ENCODE peak calls at places on chromosomes 4 and X, in ten cellular contexts. I, C, N, S, E, K, A, Y, R and V are unnamed samples.

GRCh38 chr4:4606321-4606720 is 64.5 kb upstream of the STX18 start:
- DNase-seq in K (no peak), E (no peak), C (no peak), N (no peak), A (no peak), S (no peak), I (no peak), R (no peak), Y (no peak), V (no peak)

GRCh38 chrX:141467442-141467841 is 117.1 kb downstream of the SPANXA1 start:
- DNase-seq in I (no peak), N (no peak), Y (no peak), K (no peak), S (no peak), R (peak; percentile 37), C (no peak), A (no peak), E (no peak), V (no peak)

GRCh38 chr4:79498282-79498681 is 90.3 kb upstream of the GK2 start:
- DNase-seq in A (no peak), R (no peak), C (no peak), S (no peak), E (no peak), Y (no peak), I (no peak), N (no peak), K (no peak), V (no peak)

GRCh38 chr4:104408893-104409292 is 85.8 kb downstream of the CXXC4 start:
- DNase-seq in K (no peak), S (no peak), I (no peak), A (no peak), C (no peak), E (no peak), R (no peak), Y (no peak), N (no peak), V (no peak)

GRCh38 chr4:152605641-152606304 is 69.9 kb upstream of the FBXW7 start:
- DNase-seq in A (no peak), N (no peak), Y (no peak), R (no peak), K (no peak), I (no peak), E (peak; percentile 18), C (no peak), S (no peak), V (no peak)

GRCh38 chrX:4240541-4241194 is 527.2 kb upstream of the PRKX start:
- DNase-seq in C (no peak), S (no peak), Y (no peak), I (no peak), K (no peak), E (no peak), R (no peak), N (no peak), A (no peak), V (no peak)

GRCh38 chr4:38385286-38386010 is 278.6 kb upstream of the KLF3 start:
- DNase-seq in S (no peak), R (no peak), C (no peak), A (no peak), I (no peak), Y (no peak), K (no peak), E (no peak), N (no peak), V (no peak)

GRCh38 chr4:6907658-6908191 is 1.9 kb upstream of the TBC1D14 start:
- DNase-seq in A (peak; percentile 18), I (no peak), C (no peak), R (peak; percentile 78), Y (no peak), S (peak; percentile 39), N (no peak), K (peak; percentile 80), E (no peak), V (no peak)

GRCh38 chr4:43987331-43987944 is 461.2 kb downstream of the KCTD8 start:
- DNase-seq in A (no peak), N (no peak), I (no peak), S (no peak), Y (no peak), E (no peak), K (no peak), R (no peak), C (no peak), V (no peak)

GRCh38 chrX:10401239-10401638 is 219.1 kb downstream of the MID1 start:
- DNase-seq in C (no peak), S (no peak), Y (no peak), E (no peak), K (no peak), A (no peak), N (no peak), I (no peak), R (no peak), V (no peak)

GRCh38 chr4:168480991-168481588 is 798 bp upstream of the DDX60L start:
- DNase-seq in I (no peak), K (no peak), R (no peak), E (no peak), C (no peak), N (no peak), S (no peak), A (peak; percentile 34), Y (peak; percentile 9), V (no peak)

GRCh38 chr4:136400829-136401228 is 1131.5 kb downstream of the PCDH18 start:
- DNase-seq in Y (no peak), C (no peak), I (no peak), A (no peak), N (no peak), K (no peak), S (no peak), E (no peak), R (peak; percentile 34), V (no peak)

GRCh38 chrX:2608638-2609430 is 82.3 kb upstream of the CD99 start:
- DNase-seq in S (peak; percentile 72), K (peak; percentile 96), N (no peak), Y (no peak), A (peak; percentile 92), E (no peak), C (peak; percentile 75), R (peak; percentile 90), I (no peak), V (no peak)

GRCh38 chr4:124970011-124970410 is 257.5 kb upstream of the ANKRD50 start:
- DNase-seq in S (no peak), C (no peak), N (no peak), Y (no peak), K (no peak), I (no peak), A (no peak), E (no peak), R (no peak), V (no peak)

GRCh38 chr4:118954246-118954645 is 65.6 kb downstream of the SYNPO2 start:
- DNase-seq in R (no peak), I (no peak), S (no peak), A (no peak), C (no peak), N (no peak), E (peak; percentile 11), K (no peak), Y (peak; percentile 5), V (no peak)

GRCh38 chrX:153988493-153988892 is 15.9 kb downstream of the TMEM187 start:
- DNase-seq in Y (no peak), C (no peak), N (no peak), K (no peak), S (no peak), E (no peak), R (no peak), I (no peak), A (no peak), V (no peak)

GRCh38 chr4:94545296-94545695 is 93.6 kb downstream of the PDLIM5 start:
- DNase-seq in A (no peak), E (no peak), N (no peak), K (no peak), Y (no peak), R (no peak), I (no peak), S (no peak), C (no peak), V (no peak)

GRCh38 chr4:141731481-141731880 is 95.1 kb downstream of the IL15 start:
- DNase-seq in Y (no peak), K (no peak), I (no peak), R (no peak), N (no peak), C (no peak), A (no peak), S (no peak), E (no peak), V (no peak)

GRCh38 chrX:120428309-120428708 is 40.8 kb downstream of the LAMP2 start:
- DNase-seq in R (no peak), S (no peak), Y (no peak), I (no peak), A (no peak), K (no peak), C (no peak), E (no peak), N (no peak), V (no peak)

GRCh38 chr4:182578402-182578801 is 335.2 kb downstream of the TENM3 start:
- DNase-seq in Y (no peak), N (no peak), R (peak; percentile 31), A (no peak), I (no peak), E (no peak), C (no peak), K (no peak), S (no peak), V (no peak)

GRCh38 chrX:24081661-24082154 is 27.0 kb downstream of the EIF2S3 start:
- DNase-seq in N (peak; percentile 35), K (peak; percentile 71), I (no peak), Y (peak; percentile 10), S (peak; percentile 43), E (peak; percentile 24), R (peak; percentile 57), A (peak; percentile 64), C (no peak), V (peak; percentile 59)

GRCh38 chr4:72312032-72312650 is 256.9 kb downstream of the ADAMTS3 start:
- DNase-seq in N (no peak), I (no peak), E (peak; percentile 79), Y (no peak), C (no peak), K (no peak), S (no peak), A (no peak), R (peak; percentile 56), V (no peak)

GRCh38 chrX:98380556-98380955 is 1496.8 kb downstream of the RPA4 start:
- DNase-seq in K (no peak), E (no peak), A (no peak), Y (no peak), C (no peak), I (no peak), R (peak; percentile 47), S (no peak), N (no peak), V (no peak)